ENCODE peak calls at places on chromosomes 7 and 10, in five cellular contexts. T is tibial nerve, Q is esophagus muscularis mucosa, F is choroid plexus epithelial cell, W is OCI-LY7. I is an unnamed sample.

GRCh38 chr10:98848361-98848760 is 387.3 kb downstream of the HPSE2 start:
- DNase-seq in F (no peak), Q (no peak), W (no peak), T (no peak), I (no peak)

GRCh38 chr7:103990991-103991390 is 1.5 kb upstream of the RELN start:
- DNase-seq in T (no peak), Q (no peak), F (no peak), W (no peak), I (no peak)

GRCh38 chr7:80591654-80592053 is 46.8 kb upstream of the CD36 start:
- DNase-seq in T (no peak), W (no peak), Q (no peak), F (no peak), I (no peak)

GRCh38 chr10:117734626-117735405 is 192.3 kb downstream of the EMX2 start:
- DNase-seq in T (no peak), W (no peak), Q (no peak), F (no peak), I (no peak)

GRCh38 chr7:68269410-68269809 is 1272.8 kb downstream of the TYW1 start:
- DNase-seq in W (no peak), F (peak; percentile 2), T (no peak), Q (no peak), I (no peak)

GRCh38 chr7:11193131-11193867 is 219.6 kb downstream of the PHF14 start:
- DNase-seq in Q (no peak), F (peak; percentile 37), W (no peak), T (no peak), I (no peak)

GRCh38 chr10:96370575-96371157 is 11.9 kb upstream of the OPALIN start:
- DNase-seq in T (peak; percentile 43), W (peak; percentile 63), F (peak; percentile 60), Q (no peak), I (peak; percentile 58)

GRCh38 chr7:95404316-95404715 is 8.1 kb upstream of the PON3 start:
- DNase-seq in Q (no peak), W (no peak), T (no peak), F (peak; percentile 16), I (no peak)

GRCh38 chr7:80681272-80681885 is 42.9 kb downstream of the CD36 start:
- DNase-seq in T (no peak), W (no peak), F (peak; percentile 72), Q (no peak), I (peak; percentile 18)

GRCh38 chr7:46162582-46162981 is 241.5 kb upstream of the IGFBP3 start:
- DNase-seq in Q (no peak), T (no peak), F (peak; percentile 39), W (no peak), I (no peak)

GRCh38 chr7:70178787-70179186 is 580.5 kb downstream of the AUTS2 start:
- DNase-seq in F (no peak), T (no peak), W (no peak), Q (no peak), I (no peak)

GRCh38 chr7:117008849-117009531 is 55.7 kb downstream of the ST7 start:
- DNase-seq in F (peak; percentile 90), T (no peak), W (no peak), Q (no peak), I (peak; percentile 68)

GRCh38 chr7:97270280-97270679 is 152.8 kb downstream of the SDHAF3 start:
- DNase-seq in T (no peak), W (no peak), Q (no peak), F (peak; percentile 2), I (no peak)

GRCh38 chr7:107167483-107168232 is 1.1 kb upstream of the HBP1 start:
- DNase-seq in F (peak; percentile 93), W (peak; percentile 72), Q (no peak), T (peak; percentile 68), I (peak; percentile 35)

GRCh38 chr10:62819521-62819920 is 3.4 kb upstream of the EGR2 start:
- DNase-seq in F (peak; percentile 12), T (no peak), W (no peak), Q (no peak), I (no peak)

GRCh38 chr7:48078470-48078869 is 10.6 kb upstream of the UPP1 start:
- DNase-seq in T (no peak), F (no peak), Q (no peak), W (no peak), I (no peak)

GRCh38 chr7:91636129-91636724 is 244.3 kb downstream of the MTERF1 start:
- DNase-seq in F (peak; percentile 57), Q (peak; percentile 74), T (peak; percentile 14), W (peak; percentile 21), I (peak; percentile 56)

GRCh38 chr7:157520249-157520648 is 183.4 kb downstream of the DNAJB6 start:
- DNase-seq in F (no peak), T (no peak), Q (no peak), W (peak; percentile 82), I (peak; percentile 86)

GRCh38 chr10:98745645-98746044 is 298.9 kb upstream of the HPS1 start:
- DNase-seq in F (no peak), W (no peak), T (no peak), Q (no peak), I (peak; percentile 9)

GRCh38 chr10:132675031-132675740 is 110.8 kb downstream of the NKX6-2 start:
- DNase-seq in W (no peak), Q (no peak), T (no peak), F (no peak), I (no peak)

GRCh38 chr7:18958627-18959026 is 158.8 kb downstream of the TWIST1 start:
- DNase-seq in Q (no peak), F (peak; percentile 49), W (no peak), T (no peak), I (no peak)

GRCh38 chr10:24944512-24945255 is 7.7 kb downstream of the PRTFDC1 start:
- DNase-seq in W (no peak), Q (peak; percentile 84), F (peak; percentile 60), T (no peak), I (peak; percentile 13)

GRCh38 chr10:29839826-29840515 is 205.2 kb upstream of the SVIL start:
- DNase-seq in T (no peak), F (no peak), Q (no peak), W (no peak), I (no peak)

GRCh38 chr10:109899578-109900355 is 23.5 kb downstream of the XPNPEP1 start:
- DNase-seq in F (peak; percentile 59), Q (peak; percentile 91), W (no peak), T (peak; percentile 71), I (no peak)

GRCh38 chr7:4198301-4198700 is 483.8 kb upstream of the FOXK1 start:
- DNase-seq in F (no peak), Q (no peak), T (no peak), W (no peak), I (no peak)

GRCh38 chr10:21506351-21506750 is 19.1 kb downstream of the SKIDA1 start:
- DNase-seq in Q (no peak), W (no peak), F (no peak), T (no peak), I (no peak)

GRCh38 chr7:82617156-82617555 is 173.6 kb upstream of the CACNA2D1 start:
- DNase-seq in F (no peak), T (no peak), Q (no peak), W (no peak), I (no peak)

GRCh38 chr7:75695036-75695435 is 43.7 kb downstream of the HIP1 start:
- DNase-seq in F (no peak), T (no peak), Q (no peak), W (no peak), I (no peak)

DNA sequence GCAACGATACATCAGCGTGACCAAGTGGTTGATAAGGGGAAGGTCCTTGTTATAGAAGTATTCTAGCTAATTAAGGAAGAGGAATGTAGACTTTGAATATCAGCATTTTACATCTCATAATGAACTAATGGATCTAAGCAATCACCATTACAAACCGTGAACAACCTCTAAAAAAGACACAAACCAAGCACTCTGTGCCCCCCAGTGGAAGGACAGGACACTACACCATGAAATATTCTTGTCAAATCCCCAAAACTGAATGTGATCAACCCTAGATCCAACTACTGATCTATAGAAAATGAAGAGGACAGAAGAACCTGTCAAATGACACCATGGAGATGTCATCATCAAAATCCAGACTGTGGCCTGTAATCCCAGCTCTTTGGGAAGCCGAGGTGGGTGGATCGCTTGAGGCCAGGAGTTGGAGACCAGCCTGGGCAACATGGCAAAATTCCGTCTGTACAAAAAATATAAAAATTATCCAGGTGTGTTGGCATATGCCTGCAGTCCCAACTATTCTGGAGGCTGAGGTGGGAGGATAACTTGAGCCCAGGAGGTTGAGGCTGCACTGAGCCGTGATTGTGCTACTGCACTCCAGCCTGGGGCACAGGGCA is 111.3 kb upstream of the CARD11 start:
- DNase-seq in T (peak; percentile 47), Q (no peak), W (peak; percentile 76), F (peak; percentile 78), I (peak; percentile 68)
- TF ChIP-seq CTCF in T (peak; percentile 39), Q (peak; percentile 24), W (peak; percentile 94), F (peak; percentile 78), I (peak; percentile 78)

DNA sequence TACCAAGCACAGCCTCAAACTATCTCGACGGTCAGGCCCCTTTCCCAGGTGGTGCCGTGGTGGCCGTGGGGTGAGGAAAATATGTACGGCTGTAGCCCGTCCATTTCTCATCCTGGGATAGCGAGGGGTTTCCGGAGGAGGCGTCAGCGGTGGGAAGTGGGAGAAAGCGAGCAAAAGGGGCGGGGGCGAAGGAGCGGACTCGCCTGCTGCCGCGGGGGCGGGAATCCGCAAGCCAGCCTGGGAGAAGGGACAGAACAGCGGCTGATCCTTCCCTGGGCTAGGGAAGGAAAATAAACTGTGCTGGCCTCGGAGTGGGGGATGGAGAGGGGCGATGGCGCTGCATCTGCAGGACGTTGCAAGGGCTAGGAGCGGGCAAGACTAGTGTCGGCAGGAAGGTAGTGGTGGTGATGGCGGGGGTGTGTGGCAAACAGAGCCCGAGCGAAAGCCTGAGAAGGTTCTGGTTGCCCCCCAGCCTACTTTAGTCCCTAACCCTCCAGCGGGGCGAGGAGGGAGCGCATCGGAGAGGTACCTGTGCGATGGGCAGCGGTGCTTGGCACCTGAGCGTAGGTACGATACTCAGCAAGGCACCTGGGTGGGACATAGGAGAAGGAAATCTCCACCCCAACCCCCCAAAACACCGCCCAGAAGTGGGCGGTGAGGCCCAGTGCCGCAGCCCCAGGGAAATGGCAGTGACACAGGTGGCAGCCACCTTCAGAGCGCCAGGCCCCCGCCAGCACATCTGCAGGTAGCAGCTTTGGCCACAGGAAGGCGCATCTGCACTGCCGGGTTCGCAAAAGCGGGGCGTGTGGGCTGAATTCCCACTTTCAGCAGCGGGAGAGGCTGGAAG is 49.9 kb upstream of the STEAP1B start:
- DNase-seq in F (no peak), T (no peak), Q (peak; percentile 91), W (peak; percentile 17), I (peak; percentile 40)
- H3K4me3 ChIP-seq in F (peak overlapping the region; percentile 58), T (no peak overlapping the region), Q (peak overlapping the region; percentile 35), W (no peak overlapping the region), I (no peak overlapping the region)

DNA sequence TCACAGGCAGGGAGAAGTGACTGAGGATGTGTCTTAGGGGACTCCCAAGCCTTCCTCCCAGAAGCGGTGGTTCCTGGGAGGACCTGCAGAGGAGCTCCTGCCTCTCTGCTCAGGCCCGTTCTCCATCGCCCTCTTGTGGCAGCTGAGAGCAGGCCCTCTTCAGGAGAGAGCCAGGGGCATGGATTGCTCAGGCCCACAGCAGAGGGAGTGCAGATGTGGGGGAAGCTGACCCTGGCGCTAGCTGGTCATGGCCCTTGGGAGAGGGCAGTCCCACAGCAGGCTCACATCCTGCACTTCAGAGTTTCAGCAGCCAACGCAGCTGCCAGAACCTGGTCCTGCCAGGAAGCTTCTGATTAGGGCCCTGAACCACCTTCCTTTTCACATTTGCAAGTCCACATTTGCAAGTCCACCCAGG is 94.8 kb upstream of the TARP start:
- DNase-seq in W (peak; percentile 74), F (peak; percentile 88), Q (no peak), T (peak; percentile 52), I (peak; percentile 85)
- TF ChIP-seq CTCF in W (peak; percentile 77), F (peak; percentile 91), Q (peak; percentile 33), T (no peak), I (peak; percentile 89)

DNA sequence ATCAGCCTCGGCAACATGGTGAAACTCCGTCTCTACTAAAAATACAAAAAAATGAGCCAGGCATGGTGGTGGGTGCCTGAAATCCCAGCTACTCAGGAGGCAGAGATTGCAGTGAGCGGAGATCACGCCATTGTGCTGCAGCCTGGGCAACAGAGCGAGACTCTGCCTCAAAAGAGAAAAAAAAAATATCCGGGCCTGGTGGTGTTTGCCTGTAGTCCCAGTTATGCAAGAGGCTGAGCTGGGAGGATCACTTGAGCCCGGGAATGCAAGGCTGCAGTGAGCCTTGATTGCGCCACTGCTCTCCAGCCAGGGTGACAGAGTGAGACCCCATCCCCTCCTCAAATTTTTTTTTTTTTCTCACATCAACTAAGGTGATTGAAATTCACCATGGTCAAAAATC is 42.8 kb downstream of the CDC123 start:
- DNase-seq in F (no peak), Q (no peak), T (no peak), W (no peak), I (no peak)
- H3K4me3 ChIP-seq in F (no peak overlapping the region), Q (no peak overlapping the region), T (no peak overlapping the region), W (no peak overlapping the region), I (no peak overlapping the region)